ENCODE peak calls at places on chromosomes 16 and 17, in eight cellular contexts. R is activated CD8-positive, alpha-beta T cell treated with anti-CD3 and anti-CD28 coated beads for 36 hours; I is GM12878; S is type B pancreatic cell; B is sigmoid colon; M is cardiac muscle cell; H is A549; K is psoas muscle. W is an unnamed sample.

GRCh38 chr16:70522216-70523000 is 946 bp downstream of the COG4 start:
- DNase-seq in I (no peak), R (peak), M (no peak), H (no peak), B (no peak), K (no peak), S (no peak), W (peak)

GRCh38 chr17:47239663-47240374 is 13.8 kb upstream of the ITGB3 start:
- DNase-seq in M (peak), R (no peak), S (no peak), I (peak), K (peak), H (peak), B (peak), W (no peak)

GRCh38 chr16:28596840-28597691 is at the start of gene SULT1A2:
- DNase-seq in B (no peak), R (no peak), I (no peak), M (peak), K (no peak), H (no peak), S (no peak), W (no peak)

GRCh38 chr17:52201764-52202571 is 43.5 kb upstream of the CA10 start:
- DNase-seq in S (no peak), R (no peak), I (no peak), K (no peak), B (no peak), M (peak), H (no peak), W (no peak)

GRCh38 chr17:8939496-8940334 is 25.8 kb downstream of the PIK3R5 start:
- DNase-seq in S (no peak), R (peak), M (no peak), I (peak), K (no peak), H (no peak), B (no peak), W (peak)

GRCh38 chr17:83198366-83199341 is 119.2 kb downstream of the METRNL start:
- DNase-seq in R (peak), S (no peak), B (peak), K (peak), I (no peak), M (no peak), H (no peak), W (no peak)

GRCh38 chr16:89920723-89921122 is 2.1 kb downstream of the MC1R start:
- DNase-seq in I (no peak), M (no peak), S (no peak), B (no peak), K (no peak), R (no peak), H (no peak), W (no peak)

GRCh38 chr16:82341146-82341669 is 171.2 kb upstream of the MPHOSPH6 start:
- DNase-seq in M (no peak), K (no peak), R (no peak), H (no peak), B (no peak), S (no peak), I (no peak), W (no peak)

DNA sequence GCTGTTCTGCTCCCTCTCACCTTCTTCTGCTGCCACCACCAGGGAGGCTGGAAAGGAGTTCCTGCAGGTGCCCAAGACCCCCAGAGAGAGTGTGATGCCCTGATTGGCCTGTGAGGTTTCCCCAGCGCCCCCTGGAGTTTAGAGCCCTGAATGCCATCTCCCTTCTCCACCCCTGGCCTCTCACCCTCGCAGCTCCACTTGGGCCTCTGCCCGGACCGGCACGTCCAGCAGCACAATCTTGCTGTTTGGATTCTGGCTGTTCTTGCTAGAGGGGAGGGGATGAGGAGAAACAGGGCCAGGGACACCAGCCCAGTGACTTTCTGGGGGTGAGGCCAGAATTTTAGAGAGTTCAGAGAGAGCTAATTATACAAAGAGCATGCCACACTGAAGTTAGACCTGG is 12.5 kb upstream of the FAM171A2 start:
- DNase-seq in I (no peak), K (no peak), B (peak), M (no peak), H (peak), R (peak), S (no peak), W (peak)
- TF ChIP-seq CTCF in I (peak), K (no peak), B (no peak), M (peak), H (peak), R (peak), S (peak), W (peak)

DNA sequence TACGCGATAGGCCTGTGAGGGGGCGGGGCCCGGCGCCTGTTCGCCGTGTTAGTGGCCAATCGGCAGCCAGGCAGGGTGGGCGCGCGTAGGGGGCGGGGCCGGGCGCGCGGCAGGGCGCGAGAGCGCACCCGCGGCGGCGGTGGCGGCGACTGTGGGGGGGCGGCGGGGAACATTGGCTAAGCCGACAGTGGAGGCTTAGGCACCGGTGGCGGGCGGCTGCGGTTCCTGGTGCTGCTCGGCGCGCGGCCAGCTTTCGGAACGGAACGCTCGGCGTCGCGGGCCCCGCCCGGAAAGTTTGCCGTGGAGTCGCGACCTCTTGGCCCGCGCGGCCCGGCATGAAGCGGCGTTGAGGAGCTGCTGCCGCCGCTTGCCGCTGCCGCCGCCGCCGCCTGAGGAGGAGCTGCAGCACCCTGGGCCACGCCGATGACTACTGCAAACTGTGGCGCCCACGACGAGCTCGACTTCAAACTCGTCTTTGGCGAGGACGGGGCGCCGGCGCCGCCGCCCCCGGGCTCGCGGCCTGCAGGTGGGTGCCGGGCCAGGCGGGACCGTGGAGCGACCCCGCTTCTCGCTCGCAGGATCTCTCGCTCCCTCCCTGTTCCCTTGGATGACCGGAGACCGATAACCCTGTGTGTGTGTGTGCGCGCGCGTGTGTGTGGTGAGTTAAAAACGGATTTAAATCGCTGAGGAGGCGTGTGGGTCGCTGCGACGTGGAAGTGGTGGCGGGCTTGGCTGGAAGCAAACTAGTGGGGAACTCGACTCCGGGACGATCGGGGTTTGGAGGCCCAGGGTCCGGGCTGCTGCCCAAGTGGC is at the start of gene NFATC3:
- DNase-seq in R (peak), K (peak), I (no peak), B (peak), H (peak), S (peak), M (peak), W (peak)
- TF ChIP-seq CTCF in R (no peak), K (peak), I (no peak), B (no peak), H (no peak), S (no peak), M (no peak), W (no peak)

DNA sequence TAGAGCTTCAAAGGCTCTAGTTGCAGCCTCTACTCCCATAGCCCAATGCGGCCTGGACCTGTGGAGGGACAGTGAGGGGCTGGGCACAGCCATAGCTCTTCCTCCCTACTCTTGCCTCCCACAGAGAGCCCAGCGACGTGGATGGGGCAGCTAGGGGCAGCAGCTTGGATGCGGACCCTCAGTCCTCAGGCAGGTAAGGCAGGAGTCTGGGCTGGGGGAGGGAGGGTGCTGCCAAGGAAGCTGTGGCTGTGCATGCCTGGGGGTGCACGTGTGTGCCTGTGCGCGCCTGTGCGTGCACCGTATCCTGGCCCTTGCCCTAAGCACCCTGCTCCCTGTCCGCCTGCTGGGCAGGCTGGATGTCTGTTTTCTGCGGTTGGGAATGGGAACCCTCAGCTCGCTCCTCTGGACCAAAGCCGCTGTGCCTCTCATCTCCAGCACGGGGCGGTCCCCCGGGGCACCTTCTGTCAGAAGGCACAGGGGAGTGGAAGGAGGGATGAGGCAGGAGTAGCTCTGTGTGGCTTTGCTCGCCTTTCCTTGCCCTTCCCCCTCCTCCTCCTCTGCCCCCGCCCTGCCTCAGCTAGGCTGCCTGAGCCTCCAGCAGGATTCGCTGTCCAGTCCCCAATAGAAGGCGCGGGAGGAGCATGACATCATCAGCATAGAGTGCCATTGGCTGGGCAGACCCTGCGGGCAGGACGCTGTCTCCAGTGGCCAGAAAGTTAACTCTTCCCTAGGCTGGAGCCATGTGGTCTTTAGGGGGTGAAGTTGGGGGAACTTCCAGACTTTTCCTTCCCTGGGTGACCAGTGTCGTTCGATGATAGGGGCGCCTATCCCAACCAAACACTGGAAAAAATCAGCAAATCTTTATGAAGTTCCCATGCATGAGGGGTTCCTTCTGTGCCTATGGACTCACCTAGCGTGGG is 797 bp downstream of the PRCD start:
- DNase-seq in S (peak), B (peak), H (peak), I (no peak), M (peak), R (peak), K (peak), W (peak)
- TF ChIP-seq CTCF in S (peak), B (peak), H (no peak), I (no peak), M (peak), R (no peak), K (peak), W (no peak)

GRCh38 chr17:43873091-43873490 is 26.1 kb downstream of the CD300LG start:
- DNase-seq in S (no peak), H (no peak), R (no peak), M (no peak), B (no peak), K (no peak), I (no peak), W (no peak)
- TF ChIP-seq CTCF in S (peak), H (no peak), R (peak), M (no peak), B (no peak), K (no peak), I (no peak), W (no peak)

GRCh38 chr16:88005148-88005547 is 53.9 kb downstream of the BANP start:
- DNase-seq in R (peak), K (no peak), B (peak), H (no peak), I (no peak), S (no peak), M (peak), W (no peak)
- TF ChIP-seq CTCF in R (peak), K (peak), B (no peak), H (peak), I (peak), S (peak), M (no peak), W (peak)

W was measured in GM13977.